ENCODE peak calls at places on chromosomes 2 and 18, in nine cellular contexts. N, H, M, S, G, A, O, W and Y are unnamed samples. For H3K4me1 and H3K9me3, the result is how much of the 10 kb centered on the place peaks cover.

GRCh38 chr2:27442282-27442980 is at the start of gene KRTCAP3:
- DNase-seq in N (peak), H (peak), M (no peak), S (peak), G (peak), A (no peak), O (no peak), W (peak), Y (peak)

GRCh38 chr2:241217320-241218031 is 29.0 kb downstream of the ANO7 start:
- DNase-seq in N (peak), H (peak), M (peak), S (peak), G (peak), A (peak), O (peak), W (peak), Y (no peak)

GRCh38 chr2:70942900-70943871 is 7.5 kb downstream of the ATP6V1B1 start:
- DNase-seq in N (no peak), H (no peak), M (no peak), S (no peak), G (no peak), A (no peak), O (no peak), W (peak), Y (no peak)

GRCh38 chr2:100786297-100786658 is 33.7 kb upstream of the NPAS2 start:
- DNase-seq in N (no peak), H (no peak), M (no peak), S (no peak), G (peak), A (peak), O (peak), W (peak), Y (no peak)

GRCh38 chr2:217742837-217743236 is 260.0 kb downstream of the TNS1 start:
- DNase-seq in N (no peak), H (no peak), M (no peak), S (no peak), G (no peak), A (no peak), O (no peak), W (no peak), Y (no peak)

GRCh38 chr2:37829202-37829601 is 95.9 kb upstream of the RMDN2 start:
- DNase-seq in N (no peak), H (no peak), M (no peak), S (peak), G (no peak), A (peak), O (peak), W (no peak), Y (no peak)

GRCh38 chr2:240436626-240437180 is 1.2 kb downstream of the GPC1 start:
- DNase-seq in N (no peak), H (no peak), M (no peak), S (peak), G (no peak), A (peak), O (peak), W (peak), Y (no peak)

GRCh38 chr2:73939419-73939818 is 12.7 kb downstream of the DGUOK start:
- DNase-seq in N (peak), H (no peak), M (no peak), S (no peak), G (no peak), A (peak), O (no peak), W (peak), Y (no peak)

GRCh38 chr2:80238692-80239469 is 65.7 kb downstream of the LRRTM1 start:
- DNase-seq in N (no peak), H (peak), M (peak), S (peak), G (peak), A (peak), O (peak), W (no peak), Y (no peak)

GRCh38 chr2:9126540-9126939 is 80.1 kb upstream of the ASAP2 start:
- DNase-seq in N (no peak), H (no peak), M (no peak), S (no peak), G (no peak), A (no peak), O (no peak), W (no peak), Y (no peak)

GRCh38 chr2:29155578-29155977 is 40.4 kb downstream of the CLIP4 start:
- DNase-seq in N (no peak), H (no peak), M (no peak), S (no peak), G (no peak), A (no peak), O (no peak), W (no peak), Y (no peak)

GRCh38 chr2:94956797-94957391 is 68.6 kb upstream of the MAL start:
- DNase-seq in N (peak), H (peak), M (peak), S (no peak), G (peak), A (peak), O (no peak), W (no peak), Y (peak)

GRCh38 chr2:232829988-232830387 is 40.1 kb upstream of the SNORC start:
- DNase-seq in N (no peak), H (no peak), M (no peak), S (no peak), G (no peak), A (no peak), O (no peak), W (no peak), Y (no peak)

GRCh38 chr18:26459884-26460283 is 88.5 kb downstream of the KCTD1 start:
- DNase-seq in N (no peak), H (no peak), M (no peak), S (no peak), G (no peak), A (no peak), O (no peak), W (no peak), Y (no peak)

GRCh38 chr2:71583876-71584275 is 130.5 kb downstream of the DYSF start:
- DNase-seq in N (no peak), H (no peak), M (no peak), S (no peak), G (no peak), A (peak), O (no peak), W (no peak), Y (no peak)

GRCh38 chr2:201407265-201407664 is 44.0 kb downstream of the TRAK2 start:
- DNase-seq in N (no peak), H (no peak), M (no peak), S (no peak), G (no peak), A (no peak), O (no peak), W (no peak), Y (no peak)

GRCh38 chr18:28684746-28685145 is 507.8 kb upstream of the CDH2 start:
- DNase-seq in N (no peak), H (no peak), M (no peak), S (no peak), G (no peak), A (peak), O (no peak), W (no peak), Y (no peak)

GRCh38 chr2:236286866-236287545 is 22.8 kb upstream of the ASB18 start:
- DNase-seq in N (no peak), H (no peak), M (no peak), S (no peak), G (no peak), A (peak), O (peak), W (no peak), Y (no peak)

GRCh38 chr2:207165121-207166038 is at the start of gene KLF7:
- DNase-seq in N (peak), H (peak), M (peak), S (peak), G (peak), A (peak), O (peak), W (peak), Y (peak)

GRCh38 chr2:230203110-230203676 is 16.6 kb downstream of the SP110 start:
- DNase-seq in N (no peak), H (no peak), M (peak), S (no peak), G (no peak), A (no peak), O (no peak), W (no peak), Y (peak)

GRCh38 chr2:240596080-240596460 is 9.5 kb downstream of the CAPN10 start:
- DNase-seq in N (no peak), H (no peak), M (no peak), S (no peak), G (no peak), A (no peak), O (no peak), W (peak), Y (no peak)

GRCh38 chr18:49447810-49448745 is 12.4 kb downstream of the DYM start:
- DNase-seq in N (peak), H (no peak), M (peak), S (peak), G (peak), A (peak), O (peak), W (no peak), Y (peak)

GRCh38 chr2:181172676-181173075 is 192.3 kb downstream of the UBE2E3 start:
- DNase-seq in N (no peak), H (no peak), M (no peak), S (no peak), G (no peak), A (no peak), O (no peak), W (no peak), Y (no peak)

GRCh38 chr2:232465061-232465460 is 9.1 kb downstream of the ALPI start:
- DNase-seq in N (no peak), H (no peak), M (no peak), S (no peak), G (no peak), A (no peak), O (no peak), W (peak), Y (no peak)

GRCh38 chr2:155701721-155702120 is 630.8 kb downstream of the NR4A2 start:
- DNase-seq in N (no peak), H (no peak), M (no peak), S (no peak), G (no peak), A (no peak), O (no peak), W (no peak), Y (no peak)

GRCh38 chr2:234705108-234705507 is 208.2 kb upstream of the ARL4C start:
- DNase-seq in N (no peak), H (no peak), M (no peak), S (no peak), G (no peak), A (peak), O (no peak), W (no peak), Y (no peak)

GRCh38 chr2:135299656-135300244 is 231.3 kb downstream of the ZRANB3 start:
- DNase-seq in N (no peak), H (no peak), M (no peak), S (no peak), G (no peak), A (peak), O (no peak), W (no peak), Y (no peak)

GRCh38 chr2:27191107-27191829 is 20.6 kb upstream of the ATRAID start:
- DNase-seq in N (peak), H (no peak), M (peak), S (peak), G (peak), A (peak), O (peak), W (no peak), Y (peak)

GRCh38 chr2:105576440-105577241 is 168.1 kb upstream of the NCK2 start:
- DNase-seq in N (peak), H (no peak), M (peak), S (peak), G (no peak), A (peak), O (peak), W (no peak), Y (peak)

GRCh38 chr2:10350666-10351215 is 48.0 kb downstream of the HPCAL1 start:
- DNase-seq in N (no peak), H (no peak), M (no peak), S (no peak), G (no peak), A (no peak), O (no peak), W (no peak), Y (no peak)

GRCh38 chr2:9702604-9703084 is 71.8 kb upstream of the YWHAQ start:
- DNase-seq in N (no peak), H (no peak), M (no peak), S (no peak), G (no peak), A (no peak), O (no peak), W (no peak), Y (no peak)

GRCh38 chr2:24104906-24105305 is 18.2 kb downstream of the PFN4 start:
- DNase-seq in N (no peak), H (no peak), M (no peak), S (no peak), G (no peak), A (no peak), O (no peak), W (no peak), Y (no peak)

GRCh38 chr2:184032983-184033382 is 565.3 kb upstream of the ZNF804A start:
- DNase-seq in N (no peak), H (no peak), M (no peak), S (no peak), G (no peak), A (no peak), O (no peak), W (no peak), Y (no peak)

DNA sequence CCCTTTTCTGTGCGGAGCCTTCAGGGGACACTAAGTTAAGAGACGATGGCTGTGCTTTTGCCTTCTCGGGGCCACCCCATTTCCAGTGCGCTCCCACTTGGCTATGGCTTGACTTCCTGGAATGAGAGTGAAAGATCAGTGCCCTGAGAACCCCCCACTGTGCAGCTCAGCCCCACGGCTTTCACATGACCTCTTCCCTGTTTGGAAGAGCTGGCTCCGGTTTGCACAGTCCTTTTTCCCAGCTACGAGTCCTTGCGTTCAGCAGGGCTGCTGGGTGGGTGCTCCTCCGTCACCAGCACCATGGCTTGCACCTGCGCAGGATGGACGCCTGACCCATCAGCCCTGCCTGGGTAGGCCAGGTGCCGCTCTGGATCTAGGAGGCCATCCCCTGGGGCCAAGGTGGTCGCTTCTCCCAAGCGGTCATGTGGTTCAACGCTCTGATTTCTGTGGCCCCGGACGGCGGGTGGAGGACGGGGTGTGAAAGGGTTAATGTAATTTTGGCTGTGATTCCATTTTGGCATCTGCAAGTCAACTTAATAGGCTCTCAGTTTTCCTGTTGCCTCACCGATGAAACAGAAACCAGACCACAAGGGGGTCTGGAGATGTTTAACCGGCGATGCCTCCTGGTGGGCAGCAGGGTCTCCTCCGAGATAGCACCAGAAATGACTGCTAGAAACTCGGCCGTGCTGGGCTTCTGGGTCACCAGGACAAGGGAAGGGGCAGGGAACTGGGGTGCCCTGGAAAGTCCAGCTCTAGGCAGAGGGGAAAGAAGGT is 113.1 kb upstream of the HAAO start:
- DNase-seq in N (no peak), H (no peak), M (no peak), S (peak), G (no peak), A (peak), O (no peak), W (no peak), Y (no peak)
- H3K4me1 ChIP-seq in N (under half), H (under half), M (under half), S (under half), G (under half), A (under half), O (half or more), W (under half), Y (under half)

GRCh38 chr2:1739322-1739957 is 4.9 kb downstream of the PXDN start:
- DNase-seq in N (no peak), H (no peak), M (no peak), S (no peak), G (peak), A (no peak), O (peak), W (no peak), Y (no peak)

GRCh38 chr2:1738163-1738562 is 6.2 kb downstream of the PXDN start:
- DNase-seq in N (no peak), H (no peak), M (no peak), S (no peak), G (peak), A (no peak), O (no peak), W (peak), Y (no peak)

GRCh38 chr2:1736997-1737480 is 7.3 kb downstream of the PXDN start:
- DNase-seq in N (no peak), H (no peak), M (no peak), S (no peak), G (peak), A (peak), O (peak), W (peak), Y (no peak)

GRCh38 chr2:1738646-1739302 is 5.5 kb downstream of the PXDN start:
- DNase-seq in N (no peak), H (no peak), M (no peak), S (no peak), G (peak), A (no peak), O (peak), W (peak), Y (no peak)

GRCh38 chr2:1736045-1736444 is 8.3 kb downstream of the PXDN start:
- DNase-seq in N (no peak), H (no peak), M (no peak), S (no peak), G (no peak), A (peak), O (no peak), W (no peak), Y (no peak)
- H3K9me3 ChIP-seq in N (under half), H (under half), M (under half), S (under half), G (under half), A (under half), O (under half), W (under half), Y (under half)

GRCh38 chr2:85157345-85157744 is 24.2 kb downstream of the TCF7L1 start:
- DNase-seq in N (no peak), H (no peak), M (no peak), S (no peak), G (no peak), A (no peak), O (no peak), W (no peak), Y (no peak)

GRCh38 chr2:85156141-85156540 is 22.9 kb downstream of the TCF7L1 start:
- DNase-seq in N (no peak), H (no peak), M (no peak), S (peak), G (no peak), A (no peak), O (no peak), W (no peak), Y (no peak)

GRCh38 chr2:85151026-85151425 is 17.8 kb downstream of the TCF7L1 start:
- DNase-seq in N (no peak), H (no peak), M (no peak), S (no peak), G (no peak), A (peak), O (no peak), W (no peak), Y (no peak)

GRCh38 chr2:85152895-85153294 is 19.7 kb downstream of the TCF7L1 start:
- DNase-seq in N (no peak), H (no peak), M (no peak), S (no peak), G (no peak), A (no peak), O (no peak), W (no peak), Y (no peak)

DNA sequence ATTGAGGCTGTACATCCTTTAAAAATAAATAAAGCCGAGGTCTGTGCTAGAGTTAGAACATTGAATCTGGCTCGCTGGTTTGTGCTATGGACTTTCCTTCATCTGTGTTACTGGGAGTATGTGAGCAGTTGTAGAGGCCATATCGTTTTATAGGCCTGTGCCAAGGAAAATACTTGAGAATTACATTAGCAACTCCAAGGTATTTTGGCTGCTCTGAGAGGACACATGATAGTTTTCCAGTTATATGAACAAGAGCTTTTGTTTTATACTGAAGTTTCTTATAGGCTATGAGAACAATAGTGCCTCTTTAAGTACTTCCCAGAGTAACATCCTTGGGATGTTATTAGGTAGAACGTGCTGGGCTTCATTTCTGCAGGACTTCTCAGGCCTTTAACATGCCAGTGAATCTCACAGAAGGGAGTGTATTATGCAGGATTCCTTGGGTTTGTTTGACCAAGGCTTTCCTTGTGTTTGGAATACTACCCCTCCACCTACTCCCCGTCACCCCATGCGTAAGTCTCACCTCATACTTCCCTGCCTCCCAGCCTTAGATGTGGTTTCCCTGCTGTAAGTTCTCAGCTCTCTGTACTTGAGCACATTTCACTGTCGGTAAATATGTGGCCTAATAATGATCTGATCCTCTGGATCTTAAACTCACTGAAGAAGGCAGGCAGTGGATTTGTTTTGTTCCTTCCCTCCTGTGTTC is 21.0 kb downstream of the TCF7L1 start:
- DNase-seq in N (no peak), H (no peak), M (no peak), S (peak), G (no peak), A (no peak), O (no peak), W (no peak), Y (no peak)
- H3K4me1 ChIP-seq in N (under half), H (under half), M (under half), S (under half), G (under half), A (under half), O (under half), W (under half), Y (under half)

GRCh38 chr18:44039826-44040225 is 640.9 kb upstream of the SETBP1 start:
- DNase-seq in N (no peak), H (no peak), M (no peak), S (no peak), G (no peak), A (no peak), O (no peak), W (no peak), Y (no peak)
- H3K9me3 ChIP-seq in N (under half), H (under half), M (under half), S (under half), G (under half), A (under half), O (under half), W (under half), Y (under half)